ENCODE peak calls at places on chromosomes 7 and 10, in seven cellular contexts. S is CD8-positive, alpha-beta T cell; Q is esophagus squamous epithelium; W is activated naive CD4-positive, alpha-beta T cell treated with anti-CD3 and anti-CD28 coated beads, Interleukin-2, amount 10 ng/mL, durations not matched to agents 7 days and 5 days; G is NCI-H2081 treated with DMSO at 0.1 percent for 48 hours; N is NCI-H226; O is SHP77. Y is an unnamed sample.

GRCh38 chr7:36967387-36967786 is 243.1 kb upstream of the AOAH start:
- DNase-seq in O (peak), G (no peak), Q (no peak), S (no peak), W (no peak), N (peak), Y (peak)

GRCh38 chr7:77368974-77369373 is 47.2 kb downstream of the GSAP start:
- DNase-seq in S (no peak), G (no peak), O (no peak), Q (no peak), N (no peak), W (no peak), Y (no peak)

GRCh38 chr10:125363776-125364175 is 203.4 kb upstream of the CTBP2 start:
- DNase-seq in Q (no peak), S (no peak), G (no peak), O (no peak), W (no peak), N (no peak), Y (no peak)

GRCh38 chr7:143038635-143039034 is 11.7 kb upstream of the OR9A2 start:
- DNase-seq in S (no peak), W (no peak), G (no peak), N (no peak), Q (no peak), O (no peak), Y (no peak)

GRCh38 chr10:36469585-36469984 is 655.8 kb upstream of the ANKRD30A start:
- DNase-seq in O (no peak), G (no peak), W (no peak), Q (no peak), N (no peak), S (no peak), Y (peak)

GRCh38 chr7:16399916-16400895 is 21.1 kb downstream of the CRPPA start:
- DNase-seq in O (no peak), G (no peak), Q (no peak), N (no peak), S (no peak), W (no peak), Y (no peak)

GRCh38 chr10:53122265-53122664 is 349.7 kb upstream of the MBL2 start:
- DNase-seq in Q (no peak), G (no peak), O (no peak), W (no peak), N (no peak), S (no peak), Y (no peak)

GRCh38 chr7:93779115-93779514 is 111.4 kb downstream of the TFPI2 start:
- DNase-seq in S (no peak), G (no peak), N (no peak), Q (no peak), W (no peak), O (no peak), Y (no peak)

GRCh38 chr7:134565643-134566136 is 16.8 kb downstream of the AKR1B15 start:
- DNase-seq in O (no peak), G (no peak), S (no peak), N (no peak), W (no peak), Q (no peak), Y (no peak)

GRCh38 chr7:47602272-47603004 is 20.5 kb upstream of the TNS3 start:
- DNase-seq in N (peak), W (no peak), Q (no peak), G (no peak), S (no peak), O (no peak), Y (peak)

GRCh38 chr7:55641811-55642210 is 69.5 kb upstream of the VOPP1 start:
- DNase-seq in S (no peak), O (no peak), N (no peak), W (no peak), G (no peak), Q (no peak), Y (no peak)

GRCh38 chr10:58175990-58176910 is 91.4 kb downstream of the IPMK start:
- DNase-seq in G (no peak), S (no peak), Q (no peak), W (no peak), N (peak), O (no peak), Y (no peak)

GRCh38 chr10:124043310-124044142 is 49.9 kb downstream of the CHST15 start:
- DNase-seq in W (peak), G (no peak), S (no peak), N (no peak), Q (no peak), O (no peak), Y (no peak)

GRCh38 chr7:65251851-65252620 is 121.6 kb upstream of the ZNF92 start:
- DNase-seq in Q (no peak), N (peak), W (peak), G (peak), O (peak), S (no peak), Y (peak)

GRCh38 chr10:9853405-9854010 is 1164.2 kb upstream of the CELF2 start:
- DNase-seq in S (no peak), O (no peak), Q (no peak), G (no peak), W (no peak), N (no peak), Y (no peak)

GRCh38 chr7:155372782-155373358 is 75.2 kb downstream of the INSIG1 start:
- DNase-seq in W (no peak), Q (no peak), G (no peak), N (no peak), O (no peak), S (no peak), Y (no peak)

GRCh38 chr10:11006428-11006825 is 11.2 kb upstream of the CELF2 start:
- DNase-seq in O (no peak), N (no peak), S (no peak), G (no peak), Q (no peak), W (no peak), Y (no peak)

GRCh38 chr10:72248477-72249151 is 25.1 kb upstream of the DDIT4 start:
- DNase-seq in W (peak), G (no peak), S (peak), O (peak), Q (peak), N (no peak), Y (peak)

GRCh38 chr7:36208997-36209813 is 56.2 kb downstream of the EEPD1 start:
- DNase-seq in O (no peak), W (no peak), S (no peak), N (peak), Q (no peak), G (no peak), Y (peak)

GRCh38 chr7:2909471-2910039 is 65.4 kb upstream of the GNA12 start:
- DNase-seq in O (no peak), N (no peak), W (no peak), Q (no peak), G (no peak), S (no peak), Y (no peak)

GRCh38 chr7:10767771-10768170 is 205.9 kb upstream of the PHF14 start:
- DNase-seq in Q (no peak), O (no peak), N (no peak), G (no peak), S (no peak), W (no peak), Y (no peak)

GRCh38 chr10:16545126-16545736 is 23.6 kb upstream of the C1QL3 start:
- DNase-seq in S (no peak), W (peak), O (peak), N (peak), G (no peak), Q (no peak), Y (peak)